ENCODE peak calls at places on chromosome X, in six cellular contexts. F, H, M, E, Q and P are unnamed samples.

GRCh38 chrX:52271212-52271611 is 86.5 kb downstream of the MAGED4 start:
- DNase-seq in E (no peak), H (peak), M (no peak), F (no peak), Q (peak), P (no peak)

GRCh38 chrX:74251006-74251930 is 52.7 kb upstream of the ZCCHC13 start:
- DNase-seq in F (no peak), E (no peak), Q (no peak), H (peak), M (no peak), P (no peak)

GRCh38 chrX:40908026-40908425 is 172.7 kb upstream of the MED14 start:
- DNase-seq in M (no peak), H (no peak), E (no peak), Q (no peak), F (no peak), P (no peak)

GRCh38 chrX:11754958-11755645 is 2.9 kb upstream of the MSL3 start:
- DNase-seq in F (no peak), H (no peak), Q (no peak), E (no peak), M (no peak), P (no peak)

GRCh38 chrX:10989386-10989785 is 121.7 kb upstream of the HCCS start:
- DNase-seq in Q (peak), M (no peak), F (no peak), E (no peak), H (no peak), P (no peak)

GRCh38 chrX:146346102-146346501 is 463.5 kb upstream of the CXorf51B start:
- DNase-seq in H (no peak), Q (no peak), M (no peak), E (no peak), F (no peak), P (no peak)

GRCh38 chrX:85089321-85089840 is 85.7 kb downstream of the APOOL start:
- DNase-seq in F (no peak), M (no peak), Q (no peak), E (no peak), H (no peak), P (no peak)

GRCh38 chrX:856901-857300 is 226.3 kb downstream of the SHOX start:
- DNase-seq in F (no peak), Q (no peak), E (no peak), H (no peak), M (no peak), P (no peak)

GRCh38 chrX:119036369-119037029 is 36.3 kb upstream of the CT47C1 start:
- DNase-seq in H (no peak), M (no peak), F (no peak), E (no peak), Q (no peak), P (no peak)

GRCh38 chrX:10444204-10444603 is 176.2 kb downstream of the MID1 start:
- DNase-seq in E (no peak), H (no peak), F (no peak), M (no peak), Q (no peak), P (no peak)

GRCh38 chrX:31420711-31421151 is 348.9 kb upstream of the FTHL17 start:
- DNase-seq in E (no peak), H (no peak), Q (no peak), M (no peak), F (no peak), P (no peak)

GRCh38 chrX:154021131-154021611 is 1.5 kb upstream of the IRAK1 start:
- DNase-seq in M (no peak), Q (no peak), F (no peak), E (no peak), H (no peak), P (no peak)

GRCh38 chrX:18558799-18559198 is 113.1 kb downstream of the RS1 start:
- DNase-seq in Q (no peak), E (no peak), M (no peak), H (no peak), F (no peak), P (no peak)

GRCh38 chrX:119726900-119727555 is 31.4 kb upstream of the SOWAHD start:
- DNase-seq in E (no peak), Q (no peak), M (peak), F (no peak), H (peak), P (peak)

GRCh38 chrX:129825746-129826505 is 17.8 kb downstream of the ZDHHC9 start:
- DNase-seq in M (no peak), H (no peak), E (no peak), Q (no peak), F (no peak), P (no peak)

GRCh38 chrX:111095974-111096870 is at the start of gene PAK3:
- DNase-seq in H (peak), Q (peak), E (peak), M (peak), F (peak), P (no peak)

GRCh38 chrX:2370436-2370835 is 130.3 kb downstream of the DHRSX start:
- DNase-seq in F (no peak), H (no peak), M (no peak), Q (no peak), E (no peak), P (no peak)

GRCh38 chrX:130625381-130625780 is 223.6 kb downstream of the RBMX2 start:
- DNase-seq in E (no peak), H (no peak), F (no peak), M (no peak), Q (no peak), P (no peak)

GRCh38 chrX:109954955-109955354 is 48.0 kb upstream of the TMEM164 start:
- DNase-seq in E (no peak), M (no peak), H (no peak), F (no peak), Q (no peak), P (no peak)

GRCh38 chrX:12174358-12174757 is 36.1 kb downstream of the FRMPD4 start:
- DNase-seq in Q (no peak), H (no peak), F (no peak), M (no peak), E (no peak), P (no peak)

GRCh38 chrX:26722666-26723428 is 506.9 kb downstream of the MAGEB5 start:
- DNase-seq in M (no peak), F (no peak), Q (no peak), H (no peak), E (no peak), P (no peak)

GRCh38 chrX:39008554-39008953 is 207.3 kb downstream of the MID1IP1 start:
- DNase-seq in F (no peak), E (no peak), H (no peak), M (no peak), Q (no peak), P (no peak)

GRCh38 chrX:130715299-130715698 is 187.7 kb downstream of the ENOX2 start:
- DNase-seq in M (no peak), F (no peak), H (no peak), E (no peak), Q (no peak), P (no peak)

GRCh38 chrX:41728125-41728524 is 4.1 kb downstream of the GPR82 start:
- DNase-seq in H (no peak), M (no peak), E (no peak), Q (no peak), F (no peak), P (no peak)

GRCh38 chrX:15761564-15762191 is 23.6 kb downstream of the CA5B start:
- DNase-seq in M (peak), H (peak), Q (peak), E (no peak), F (no peak), P (no peak)